ENCODE peak calls at places on chromosomes 1 and 21, in six cellular contexts. H is MM.1S; Y is IMR-90; C is AG04450; N is AG10803; T is CD4-positive, alpha-beta T cell. Z is an unnamed sample.

GRCh38 chr1:115107501-115108260 is 18.4 kb upstream of the TSPAN2 start:
- DNase-seq in Y (peak), N (peak), T (no peak), H (no peak), C (peak), Z (no peak)

GRCh38 chr1:21818661-21819060 is 6.6 kb downstream of the LDLRAD2 start:
- DNase-seq in T (no peak), C (no peak), H (peak), Y (no peak), N (peak), Z (no peak)

GRCh38 chr1:230754831-230755230 is 7.6 kb downstream of the CAPN9 start:
- DNase-seq in T (no peak), N (peak), H (no peak), Y (peak), C (no peak), Z (no peak)

GRCh38 chr1:204507317-204508105 is 8.7 kb upstream of the MDM4 start:
- DNase-seq in C (no peak), T (no peak), Y (peak), H (peak), N (peak), Z (no peak)

GRCh38 chr1:53274026-53274425 is 35.7 kb upstream of the MAGOH start:
- DNase-seq in H (no peak), C (no peak), Y (no peak), T (no peak), N (no peak), Z (no peak)

GRCh38 chr21:42586406-42586805 is 67.0 kb upstream of the PDE9A start:
- DNase-seq in Y (no peak), H (no peak), N (no peak), T (no peak), C (no peak), Z (no peak)

GRCh38 chr1:90716552-90717355 is at the start of gene BARHL2:
- DNase-seq in T (no peak), N (no peak), H (no peak), Y (no peak), C (no peak), Z (no peak)

GRCh38 chr1:156114919-156115513 is 505 bp downstream of the LMNA start:
- DNase-seq in C (no peak), Y (no peak), N (no peak), T (no peak), H (peak), Z (no peak)

GRCh38 chr1:180167721-180168467 is 13.2 kb downstream of the QSOX1 start:
- DNase-seq in H (no peak), Y (peak), C (no peak), T (no peak), N (no peak), Z (no peak)

GRCh38 chr1:5818755-5819154 is 173.5 kb downstream of the NPHP4 start:
- DNase-seq in N (no peak), T (no peak), Y (no peak), C (no peak), H (no peak), Z (no peak)

GRCh38 chr1:224783006-224783651 is 146.3 kb upstream of the DNAH14 start:
- DNase-seq in Y (no peak), H (peak), C (no peak), N (no peak), T (no peak), Z (no peak)

GRCh38 chr21:41620541-41620940 is 112.6 kb upstream of the TMPRSS2 start:
- DNase-seq in H (no peak), N (no peak), C (no peak), Y (no peak), T (no peak), Z (no peak)

GRCh38 chr1:169928438-169929209 is 34.9 kb upstream of the SCYL3 start:
- DNase-seq in H (peak), N (peak), Y (peak), T (no peak), C (peak), Z (no peak)

GRCh38 chr1:77888071-77888428 is 374 bp upstream of the NEXN start:
- DNase-seq in C (peak), Y (peak), T (no peak), H (no peak), N (peak), Z (no peak)

GRCh38 chr1:226972931-226973330 is 32.8 kb downstream of the COQ8A start:
- DNase-seq in Y (no peak), T (no peak), N (no peak), H (no peak), C (no peak), Z (no peak)

GRCh38 chr1:201358596-201358995 is 18.9 kb downstream of the TNNT2 start:
- DNase-seq in T (no peak), Y (peak), N (peak), C (no peak), H (no peak), Z (no peak)

GRCh38 chr1:218568962-218569530 is 223.9 kb downstream of the TGFB2 start:
- DNase-seq in Y (no peak), N (peak), C (no peak), T (no peak), H (no peak), Z (no peak)

GRCh38 chr1:41496080-41497055 is 11.9 kb upstream of the EDN2 start:
- DNase-seq in H (peak), C (peak), T (no peak), Y (peak), N (peak), Z (peak)

GRCh38 chr1:68322837-68323687 is 90.7 kb upstream of the WLS start:
- DNase-seq in H (no peak), C (no peak), Y (peak), T (no peak), N (peak), Z (no peak)

GRCh38 chr21:33019885-33020557 is 5.7 kb upstream of the OLIG2 start:
- DNase-seq in T (no peak), Y (no peak), C (no peak), N (no peak), H (no peak), Z (no peak)

GRCh38 chr21:43339668-43340067 is 87.3 kb downstream of the SIK1 start:
- DNase-seq in N (no peak), T (no peak), C (no peak), Y (no peak), H (no peak), Z (no peak)

GRCh38 chr1:26820784-26821269 is 5.7 kb upstream of the ZDHHC18 start:
- DNase-seq in C (no peak), T (no peak), Y (no peak), H (peak), N (no peak), Z (no peak)

GRCh38 chr21:35020446-35020845 is 28.7 kb downstream of the RUNX1 start:
- DNase-seq in N (no peak), Y (no peak), T (no peak), H (no peak), C (no peak), Z (no peak)

GRCh38 chr1:96309783-96310182 is 411.8 kb upstream of the PTBP2 start:
- DNase-seq in H (no peak), Y (peak), T (no peak), C (peak), N (peak), Z (no peak)

GRCh38 chr21:40049959-40050290 is 182.7 kb downstream of the PCP4 start:
- DNase-seq in N (no peak), T (no peak), Y (no peak), H (no peak), C (no peak), Z (no peak)

GRCh38 chr1:38452246-38452645 is 405.7 kb upstream of the POU3F1 start:
- DNase-seq in N (no peak), T (no peak), C (no peak), H (no peak), Y (no peak), Z (no peak)

GRCh38 chr1:201648066-201648910 is 109.4 kb downstream of the NAV1 start:
- DNase-seq in N (peak), H (no peak), C (no peak), T (no peak), Y (peak), Z (no peak)

GRCh38 chr1:66944330-66945274 is 19.8 kb downstream of the MIER1 start:
- DNase-seq in N (peak), H (no peak), Y (peak), T (no peak), C (peak), Z (no peak)

GRCh38 chr1:175192111-175192629 is 406 bp downstream of the KIAA0040 start:
- DNase-seq in H (peak), Y (no peak), N (no peak), T (peak), C (no peak), Z (peak)

GRCh38 chr1:110533230-110533629 is 14.3 kb upstream of the KCNA10 start:
- DNase-seq in H (no peak), C (no peak), Y (no peak), N (no peak), T (no peak), Z (no peak)

GRCh38 chr1:210246447-210246846 is 13.9 kb downstream of the SERTAD4 start:
- DNase-seq in C (peak), Y (peak), T (no peak), N (no peak), H (peak), Z (no peak)

GRCh38 chr21:26332873-26333272 is 162.3 kb upstream of the APP start:
- DNase-seq in T (no peak), C (no peak), N (no peak), Y (no peak), H (no peak), Z (no peak)

GRCh38 chr1:54610601-54611580 is 12.4 kb downstream of the FAM151A start:
- DNase-seq in T (no peak), C (no peak), N (no peak), H (no peak), Y (no peak), Z (no peak)

GRCh38 chr21:32256873-32257620 is 21.8 kb downstream of the MIS18A start:
- DNase-seq in N (peak), C (peak), H (no peak), Y (peak), T (no peak), Z (no peak)

GRCh38 chr21:45504021-45504515 is 38.2 kb downstream of the SLC19A1 start:
- DNase-seq in N (no peak), T (no peak), Y (no peak), H (no peak), C (no peak), Z (no peak)

DNA sequence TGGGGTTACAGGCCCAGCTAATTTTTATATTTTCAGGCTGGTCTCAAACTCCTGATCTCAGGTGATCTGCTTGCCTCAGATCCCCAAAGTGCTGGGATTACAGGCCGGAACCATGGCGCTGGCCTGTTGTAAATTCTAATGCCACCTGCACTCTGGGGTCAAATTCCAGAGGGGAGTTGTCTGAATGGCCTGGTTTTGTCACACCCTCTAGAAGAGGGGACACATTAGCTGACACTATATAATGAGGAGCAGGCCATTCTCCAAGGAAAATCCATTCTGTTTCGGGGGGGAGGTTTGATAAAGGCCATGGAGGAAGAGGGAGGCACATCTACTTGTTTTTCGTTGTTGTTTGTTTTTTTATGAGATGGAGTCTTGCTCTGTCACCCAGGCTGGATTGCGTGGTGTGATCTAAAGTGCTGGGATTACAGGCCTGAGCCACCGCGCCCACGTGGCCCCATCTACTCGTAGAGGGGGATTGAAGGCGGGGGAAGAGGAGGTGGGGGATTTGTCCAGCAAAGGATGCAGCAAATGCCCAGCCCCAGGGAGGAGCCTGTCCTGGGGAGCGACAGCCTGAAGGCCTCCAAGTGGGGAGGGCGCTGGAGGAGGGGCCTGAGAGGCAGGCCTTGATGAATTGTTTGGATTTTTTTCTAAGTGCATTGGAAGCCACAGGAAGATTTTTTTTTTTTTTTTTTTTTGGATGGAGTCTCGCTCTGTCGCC is 78.4 kb upstream of the SLC45A1 start:
- DNase-seq in T (no peak), H (no peak), Y (peak), N (no peak), C (no peak), Z (no peak)
- TF ChIP-seq CTCF in T (no peak), H (no peak), Y (no peak), N (no peak), C (no peak), Z (no peak)

DNA sequence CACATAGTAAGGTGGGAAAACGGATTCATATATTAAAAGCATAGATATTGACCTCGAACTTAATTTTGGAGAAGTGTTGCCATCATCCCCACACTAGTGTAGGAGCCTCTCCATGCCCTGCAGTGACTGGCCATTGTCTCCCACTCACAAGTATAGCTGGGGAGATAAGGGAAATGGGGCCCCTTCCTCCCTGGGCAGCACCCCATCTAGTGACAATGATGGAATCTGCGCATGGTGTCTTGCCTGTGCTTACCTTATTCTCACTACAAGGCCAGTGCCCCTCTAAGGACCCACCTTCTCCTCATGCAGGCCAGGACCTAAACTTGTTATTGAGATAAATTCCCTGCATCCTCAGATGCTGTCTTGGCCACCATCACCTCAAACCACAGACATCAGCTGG is 374.9 kb downstream of the NTNG1 start:
- DNase-seq in Y (no peak), C (no peak), N (no peak), H (no peak), T (no peak), Z (no peak)
- TF ChIP-seq CTCF in Y (no peak), C (no peak), N (no peak), H (no peak), T (no peak), Z (no peak)

GRCh38 chr1:44035726-44036408 is 4.6 kb upstream of the SLC6A9 start:
- DNase-seq in N (no peak), Y (no peak), H (no peak), T (no peak), C (no peak), Z (no peak)
- TF ChIP-seq CTCF in N (no peak), Y (no peak), H (no peak), T (no peak), C (peak), Z (no peak)

GRCh38 chr1:30449428-30450147 is 273.8 kb downstream of the MATN1 start:
- DNase-seq in N (no peak), T (no peak), C (no peak), H (no peak), Y (no peak), Z (no peak)
- TF ChIP-seq CTCF in N (no peak), T (no peak), C (no peak), H (no peak), Y (no peak), Z (no peak)